ENCODE peak calls at places on chromosomes 13 and 19, in nine cellular contexts. One of them, this sample, is unnamed.

GRCh38 chr13:93951153-93951552 is 528.3 kb downstream of the DCT start:
- DNase-seq in type B pancreatic cell: no peak
- DNase-seq in NCI-H2107: no peak
- DNase-seq in psoas muscle: no peak
- DNase-seq in stimulated activated CD4-positive, alpha-beta T cell treated with anti-CD3 and anti-CD28 coated beads, Interleukin-1b, Interleukin-23, amount 100 ng/mL, for 1 hour: no peak
- DNase-seq in cardiac fibroblast: peak
- DNase-seq in skeletal muscle cell: no peak
- DNase-seq in left cardiac atrium: no peak
- DNase-seq in H7: no peak
- DNase-seq in this sample: no peak

GRCh38 chr19:45146716-45147337 is 14.0 kb downstream of the NKPD1 start:
- DNase-seq in type B pancreatic cell: no peak
- DNase-seq in NCI-H2107: no peak
- DNase-seq in psoas muscle: no peak
- DNase-seq in stimulated activated CD4-positive, alpha-beta T cell treated with anti-CD3 and anti-CD28 coated beads, Interleukin-1b, Interleukin-23, amount 100 ng/mL, for 1 hour: no peak
- DNase-seq in cardiac fibroblast: no peak
- DNase-seq in skeletal muscle cell: no peak
- DNase-seq in left cardiac atrium: no peak
- DNase-seq in H7: peak
- DNase-seq in this sample: no peak

GRCh38 chr19:58538257-58539168 is 5.4 kb upstream of the TRIM28 start:
- DNase-seq in type B pancreatic cell: peak
- DNase-seq in NCI-H2107: no peak
- DNase-seq in psoas muscle: no peak
- DNase-seq in stimulated activated CD4-positive, alpha-beta T cell treated with anti-CD3 and anti-CD28 coated beads, Interleukin-1b, Interleukin-23, amount 100 ng/mL, for 1 hour: no peak
- DNase-seq in cardiac fibroblast: peak
- DNase-seq in skeletal muscle cell: no peak
- DNase-seq in left cardiac atrium: peak
- DNase-seq in H7: peak
- DNase-seq in this sample: no peak

GRCh38 chr19:3024870-3025515 is 4.1 kb downstream of the TLE2 start:
- DNase-seq in type B pancreatic cell: no peak
- DNase-seq in NCI-H2107: no peak
- DNase-seq in psoas muscle: no peak
- DNase-seq in stimulated activated CD4-positive, alpha-beta T cell treated with anti-CD3 and anti-CD28 coated beads, Interleukin-1b, Interleukin-23, amount 100 ng/mL, for 1 hour: no peak
- DNase-seq in cardiac fibroblast: no peak
- DNase-seq in skeletal muscle cell: no peak
- DNase-seq in left cardiac atrium: no peak
- DNase-seq in H7: peak
- DNase-seq in this sample: no peak

GRCh38 chr19:45175663-45176345 is 2.2 kb downstream of the TRAPPC6A start:
- DNase-seq in type B pancreatic cell: no peak
- DNase-seq in NCI-H2107: no peak
- DNase-seq in psoas muscle: no peak
- DNase-seq in stimulated activated CD4-positive, alpha-beta T cell treated with anti-CD3 and anti-CD28 coated beads, Interleukin-1b, Interleukin-23, amount 100 ng/mL, for 1 hour: no peak
- DNase-seq in cardiac fibroblast: no peak
- DNase-seq in skeletal muscle cell: no peak
- DNase-seq in left cardiac atrium: no peak
- DNase-seq in H7: no peak
- DNase-seq in this sample: no peak

GRCh38 chr19:38657633-38658222 is 10.3 kb downstream of the ACTN4 start:
- DNase-seq in type B pancreatic cell: no peak
- DNase-seq in NCI-H2107: no peak
- DNase-seq in psoas muscle: no peak
- DNase-seq in stimulated activated CD4-positive, alpha-beta T cell treated with anti-CD3 and anti-CD28 coated beads, Interleukin-1b, Interleukin-23, amount 100 ng/mL, for 1 hour: no peak
- DNase-seq in cardiac fibroblast: peak
- DNase-seq in skeletal muscle cell: no peak
- DNase-seq in left cardiac atrium: no peak
- DNase-seq in H7: no peak
- DNase-seq in this sample: peak

GRCh38 chr19:32040246-32040645 is 305.2 kb upstream of the ZNF507 start:
- DNase-seq in type B pancreatic cell: no peak
- DNase-seq in NCI-H2107: no peak
- DNase-seq in psoas muscle: no peak
- DNase-seq in stimulated activated CD4-positive, alpha-beta T cell treated with anti-CD3 and anti-CD28 coated beads, Interleukin-1b, Interleukin-23, amount 100 ng/mL, for 1 hour: no peak
- DNase-seq in cardiac fibroblast: no peak
- DNase-seq in skeletal muscle cell: no peak
- DNase-seq in left cardiac atrium: no peak
- DNase-seq in H7: no peak
- DNase-seq in this sample: no peak

GRCh38 chr19:58557253-58558065 is 952 bp downstream of the UBE2M start:
- DNase-seq in type B pancreatic cell: no peak
- DNase-seq in NCI-H2107: no peak
- DNase-seq in psoas muscle: no peak
- DNase-seq in stimulated activated CD4-positive, alpha-beta T cell treated with anti-CD3 and anti-CD28 coated beads, Interleukin-1b, Interleukin-23, amount 100 ng/mL, for 1 hour: no peak
- DNase-seq in cardiac fibroblast: no peak
- DNase-seq in skeletal muscle cell: no peak
- DNase-seq in left cardiac atrium: no peak
- DNase-seq in H7: no peak
- DNase-seq in this sample: no peak

GRCh38 chr13:50713849-50714248 is 129.6 kb downstream of the DLEU7 start:
- DNase-seq in type B pancreatic cell: no peak
- DNase-seq in NCI-H2107: no peak
- DNase-seq in psoas muscle: no peak
- DNase-seq in stimulated activated CD4-positive, alpha-beta T cell treated with anti-CD3 and anti-CD28 coated beads, Interleukin-1b, Interleukin-23, amount 100 ng/mL, for 1 hour: no peak
- DNase-seq in cardiac fibroblast: peak
- DNase-seq in skeletal muscle cell: peak
- DNase-seq in left cardiac atrium: no peak
- DNase-seq in H7: no peak
- DNase-seq in this sample: no peak

This sample was measured in SW 1271.